ENCODE peak calls at places on chromosomes 12 and 14, in four cellular contexts. M is WTC11, B is K562, A is SK-N-SH. T is an unnamed sample.

GRCh38 chr14:71372411-71372838 is 465.2 kb downstream of the PCNX1 start:
- DNase-seq in M (no peak), B (no peak), A (no peak), T (no peak)

GRCh38 chr14:66240112-66240511 is 246.1 kb upstream of the CCDC196 start:
- DNase-seq in M (no peak), B (no peak), A (no peak), T (no peak)

GRCh38 chr14:20986811-20987210 is 3.0 kb upstream of the METTL17 start:
- DNase-seq in M (no peak), B (peak; percentile 19), A (no peak), T (no peak)

GRCh38 chr14:105879867-105880561 is 353.6 kb downstream of the TMEM121 start:
- DNase-seq in M (peak; percentile 1), B (no peak), A (peak; percentile 88), T (no peak)

GRCh38 chr12:131066886-131067490 is 113.3 kb downstream of the ADGRD1 start:
- DNase-seq in M (no peak), B (no peak), A (no peak), T (no peak)

GRCh38 chr14:61565836-61566536 is 129.3 kb upstream of the HIF1A start:
- DNase-seq in M (no peak), B (no peak), A (no peak), T (no peak)

GRCh38 chr12:13000616-13000934 is 510 bp upstream of the HEBP1 start:
- DNase-seq in M (no peak), B (no peak), A (peak; percentile 74), T (no peak)

GRCh38 chr12:8446642-8447547 is 8.9 kb upstream of the CLEC6A start:
- DNase-seq in M (no peak), B (no peak), A (no peak), T (no peak)

GRCh38 chr12:108839011-108839889 is 18.1 kb downstream of the SSH1 start:
- DNase-seq in M (no peak), B (no peak), A (peak; percentile 61), T (no peak)

GRCh38 chr14:43729149-43729548 is 777.9 kb downstream of the FSCB start:
- DNase-seq in M (no peak), B (no peak), A (no peak), T (no peak)

GRCh38 chr12:3140284-3140683 is 63.1 kb downstream of the TSPAN9 start:
- DNase-seq in M (no peak), B (no peak), A (no peak), T (no peak)

GRCh38 chr12:503111-503761 is 43.5 kb downstream of the B4GALNT3 start:
- DNase-seq in M (no peak), B (no peak), A (no peak), T (no peak)

GRCh38 chr12:116183741-116184141 is 93.8 kb downstream of the MED13L start:
- DNase-seq in M (no peak), B (no peak), A (no peak), T (no peak)

GRCh38 chr12:116474331-116474730 is 84.8 kb upstream of the MAP1LC3B2 start:
- DNase-seq in M (no peak), B (no peak), A (no peak), T (no peak)

GRCh38 chr14:103293465-103293864 is 40.6 kb upstream of the EIF5 start:
- DNase-seq in M (no peak), B (no peak), A (peak; percentile 18), T (no peak)

GRCh38 chr14:20492486-20492885 is 12.9 kb upstream of the RNASE10 start:
- DNase-seq in M (no peak), B (no peak), A (no peak), T (no peak)

DNA sequence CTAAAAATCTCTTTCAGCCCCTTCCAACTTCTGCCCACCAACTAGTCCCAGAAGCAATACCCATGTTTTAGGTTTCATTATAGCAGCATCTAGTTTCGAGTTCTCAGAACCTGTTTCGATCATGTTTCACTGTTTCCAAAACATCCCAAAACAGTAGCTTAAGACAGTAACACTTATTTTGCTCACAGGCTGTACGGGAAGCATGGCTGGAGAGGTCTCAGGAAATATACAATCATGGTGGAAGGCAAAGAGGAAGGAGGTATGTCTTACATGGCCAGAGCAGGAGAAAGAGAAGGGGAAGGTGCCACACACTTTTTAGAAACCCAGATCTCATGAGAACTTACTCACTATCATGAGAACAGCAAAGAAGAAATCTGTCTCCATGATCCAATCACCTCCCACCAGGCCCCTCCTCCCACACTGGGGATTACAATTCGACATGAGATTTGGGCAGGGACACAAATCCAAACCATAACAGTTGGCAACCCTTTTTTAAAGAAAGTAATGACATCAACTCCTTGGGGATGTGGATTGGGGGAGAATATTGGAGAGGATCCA is 270.0 kb upstream of the PLEKHG7 start:
- DNase-seq in M (no peak), B (no peak), A (no peak), T (peak; percentile 93)
- TF ChIP-seq USF1 in M (no peak), B (no peak), A (no peak), T (no peak)

DNA sequence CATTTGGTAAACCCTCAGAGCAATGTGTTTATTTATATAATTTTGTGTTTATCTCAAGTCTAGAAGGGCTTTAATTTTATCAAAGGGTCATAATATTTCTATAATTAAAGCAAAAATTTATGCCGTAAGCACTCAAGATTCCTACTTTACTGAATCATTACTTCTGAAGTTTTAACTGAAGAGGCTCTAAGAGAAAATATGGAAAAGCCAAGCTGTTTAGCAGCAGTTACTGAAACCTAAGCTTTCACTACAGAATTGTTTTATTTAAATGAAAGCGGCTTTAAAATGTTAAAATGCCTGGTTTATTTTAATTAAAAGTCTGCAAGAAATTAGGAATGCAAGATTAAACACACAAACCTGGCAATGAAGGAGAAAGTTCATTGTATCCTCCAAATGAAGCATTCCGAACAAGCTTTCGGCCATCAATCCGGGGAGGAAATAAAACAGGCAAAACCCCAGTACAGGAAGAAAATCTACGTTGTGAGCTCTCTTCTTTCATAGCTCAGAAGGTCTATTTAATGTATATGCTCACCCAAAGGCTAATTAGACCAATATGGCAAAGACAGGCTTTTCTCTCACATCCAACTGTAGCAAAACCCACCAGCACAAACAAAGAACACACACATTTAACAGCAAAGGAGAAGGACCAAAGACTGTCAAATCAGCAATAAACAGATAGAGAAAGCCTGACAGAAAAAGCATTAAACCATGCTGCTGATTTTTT is 74.1 kb upstream of the BBS10 start:
- DNase-seq in M (no peak), B (no peak), A (peak; percentile 5), T (no peak)
- TF ChIP-seq USF1 in M (no peak), B (no peak), A (no peak), T (no peak)

DNA sequence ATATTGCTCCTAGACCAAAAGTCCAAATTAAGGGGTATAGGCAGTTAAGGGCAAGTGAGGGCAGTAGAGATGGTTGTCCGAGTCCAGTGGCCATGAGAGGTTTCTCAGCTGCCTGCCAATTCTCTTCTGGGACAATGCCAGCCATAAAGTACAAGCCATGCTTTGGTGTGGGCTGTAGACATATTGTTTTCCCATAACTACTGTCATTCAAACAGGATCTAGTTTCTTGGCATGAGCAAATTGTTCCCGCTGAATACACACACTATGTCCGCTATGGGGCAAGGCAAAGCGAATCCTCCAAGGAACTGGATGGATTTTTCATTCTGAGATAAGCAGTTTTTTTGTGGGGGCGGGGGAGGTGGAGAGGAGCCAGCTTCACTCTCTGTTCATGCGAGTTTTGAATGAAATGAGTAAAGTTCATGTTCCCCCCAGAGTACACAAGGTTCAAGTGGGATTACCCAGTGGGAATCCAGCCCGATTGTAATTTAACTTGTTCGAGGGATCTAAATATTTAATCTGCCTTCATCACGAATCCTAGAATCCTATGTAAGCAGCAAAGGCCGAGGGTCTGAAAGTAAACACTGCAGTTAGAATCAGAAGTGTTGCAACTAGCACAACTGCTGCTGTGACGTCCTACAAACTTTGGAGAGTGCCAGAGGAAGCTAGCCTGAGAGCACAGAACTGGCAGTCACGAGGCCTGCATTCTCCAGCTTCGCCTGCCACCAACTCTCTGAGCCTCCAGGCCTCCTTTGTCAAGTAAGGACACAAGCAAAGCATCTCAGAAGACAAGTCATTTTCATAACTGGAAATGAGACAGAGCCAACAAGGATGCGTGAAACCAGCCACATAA is 137.0 kb downstream of the CRADD start:
- DNase-seq in M (no peak), B (peak; percentile 26), A (no peak), T (no peak)
- TF ChIP-seq USF1 in M (no peak), B (no peak), A (no peak), T (no peak)

GRCh38 chr14:22311625-22312024 is 277.4 kb downstream of the DAD1 start:
- DNase-seq in M (no peak), B (no peak), A (no peak), T (no peak)

GRCh38 chr14:22313172-22313801 is 275.7 kb downstream of the DAD1 start:
- DNase-seq in M (no peak), B (no peak), A (no peak), T (no peak)

GRCh38 chr14:22316473-22316872 is 272.6 kb downstream of the DAD1 start:
- DNase-seq in M (no peak), B (no peak), A (no peak), T (no peak)

GRCh38 chr14:22315336-22315735 is 273.7 kb downstream of the DAD1 start:
- DNase-seq in M (no peak), B (no peak), A (no peak), T (no peak)

GRCh38 chr14:22314183-22314820 is 274.7 kb downstream of the DAD1 start:
- DNase-seq in M (no peak), B (peak; percentile 37), A (peak; percentile 43), T (peak; percentile 48)
- TF ChIP-seq USF1 in M (no peak), B (no peak), A (no peak), T (no peak)